ENCODE peak calls at places on chromosomes 4 and X, in five cellular contexts. G is nucleus accumbens, R is OCI-LY7, U is left cardiac atrium, E is HFFc6. N is an unnamed sample.

GRCh38 chr4:166146806-166147540 is 273.9 kb downstream of the TLL1 start:
- DNase-seq in U (no peak), G (no peak), R (no peak), E (no peak), N (no peak)

GRCh38 chr4:147825451-147826287 is 93.8 kb downstream of the ARHGAP10 start:
- DNase-seq in U (peak; percentile 63), G (no peak), R (no peak), E (no peak), N (no peak)

GRCh38 chr4:152729466-152729865 is 49.7 kb upstream of the TMEM154 start:
- DNase-seq in E (peak; percentile 59), U (no peak), G (no peak), R (no peak), N (no peak)

GRCh38 chr4:72418458-72418857 is 150.6 kb downstream of the ADAMTS3 start:
- DNase-seq in U (peak; percentile 59), R (no peak), G (no peak), E (peak; percentile 55), N (no peak)

GRCh38 chrX:37783284-37783683 is 3.4 kb downstream of the CYBB start:
- DNase-seq in U (peak; percentile 18), E (no peak), R (no peak), G (no peak), N (no peak)

GRCh38 chr4:88967883-88968316 is 89.1 kb downstream of the FAM13A start:
- DNase-seq in G (no peak), R (no peak), U (no peak), E (no peak), N (no peak)

GRCh38 chrX:103742339-103742738 is 31.6 kb downstream of the TMEM31 start:
- DNase-seq in R (no peak), E (no peak), G (no peak), U (no peak), N (no peak)

GRCh38 chrX:153226344-153227190 is 47.5 kb downstream of the MAGEA1 start:
- DNase-seq in U (peak; percentile 23), R (no peak), E (peak; percentile 5), G (no peak), N (no peak)

GRCh38 chr4:28073860-28074555 is 1213.4 kb downstream of the STIM2 start:
- DNase-seq in E (no peak), R (no peak), U (no peak), G (no peak), N (no peak)

GRCh38 chr4:8568068-8568668 is 12.0 kb upstream of the GPR78 start:
- DNase-seq in U (no peak), R (no peak), G (no peak), E (peak; percentile 34), N (no peak)

GRCh38 chr4:105710678-105711077 is 2.1 kb downstream of the GSTCD start:
- DNase-seq in U (no peak), E (peak; percentile 16), G (no peak), R (no peak), N (no peak)

GRCh38 chr4:100462206-100462605 is 55.6 kb downstream of the EMCN start:
- DNase-seq in G (no peak), R (no peak), U (no peak), E (peak; percentile 83), N (no peak)

GRCh38 chrX:38116706-38117105 is 104.0 kb downstream of the SRPX start:
- DNase-seq in R (no peak), E (no peak), U (no peak), G (no peak), N (no peak)

GRCh38 chrX:40855411-40855810 is 120.1 kb upstream of the MED14 start:
- DNase-seq in E (peak; percentile 18), R (no peak), G (no peak), U (no peak), N (no peak)

GRCh38 chr4:70721747-70722146 is at the start of gene RUFY3:
- DNase-seq in U (no peak), R (no peak), G (peak; percentile 51), E (peak; percentile 97), N (peak; percentile 97)

GRCh38 chrX:97806238-97806637 is 922.5 kb downstream of the RPA4 start:
- DNase-seq in E (peak; percentile 56), R (no peak), U (no peak), G (no peak), N (no peak)

GRCh38 chr4:119729815-119730643 is 101.4 kb upstream of the PDE5A start:
- DNase-seq in U (peak; percentile 36), R (no peak), G (no peak), E (peak; percentile 89), N (no peak)

GRCh38 chr4:102217345-102217744 is 127.9 kb downstream of the SLC39A8 start:
- DNase-seq in E (peak; percentile 7), G (no peak), U (no peak), R (no peak), N (no peak)

GRCh38 chrX:41716217-41716616 is 7.8 kb upstream of the GPR82 start:
- DNase-seq in R (no peak), G (no peak), E (no peak), U (no peak), N (no peak)

GRCh38 chr4:133866328-133866699 is 335.3 kb downstream of the PABPC4L start:
- DNase-seq in G (no peak), E (no peak), U (no peak), R (no peak), N (no peak)

N was measured in hippocampal formation.